ENCODE peak calls at places on chromosomes 5 and 9, in seven cellular contexts. One of them, this sample, is unnamed.

GRCh38 chr5:26121343-26121742 is 917.0 kb downstream of the CDH9 start:
- DNase-seq in BJ: no peak
- DNase-seq in left ventricle myocardium inferior: no peak
- DNase-seq in lung: no peak
- DNase-seq in effector memory CD4-positive, alpha-beta T cell: no peak
- DNase-seq in psoas muscle: no peak
- DNase-seq in prostate gland: no peak
- DNase-seq in this sample: no peak

GRCh38 chr5:133552925-133553525 is 59.3 kb downstream of the FSTL4 start:
- DNase-seq in effector memory CD4-positive, alpha-beta T cell: no peak
- DNase-seq in BJ: no peak
- DNase-seq in lung: peak; percentile 56
- DNase-seq in psoas muscle: peak; percentile 57
- DNase-seq in left ventricle myocardium inferior: no peak
- DNase-seq in prostate gland: peak; percentile 46
- DNase-seq in this sample: peak; percentile 28

GRCh38 chr5:170114271-170114670 is 8.6 kb downstream of the FOXI1 start:
- DNase-seq in left ventricle myocardium inferior: no peak
- DNase-seq in lung: no peak
- DNase-seq in effector memory CD4-positive, alpha-beta T cell: no peak
- DNase-seq in prostate gland: no peak
- DNase-seq in psoas muscle: no peak
- DNase-seq in BJ: no peak
- DNase-seq in this sample: no peak

GRCh38 chr5:141512390-141513020 is 23.6 kb downstream of the PCDHGC5 start:
- DNase-seq in effector memory CD4-positive, alpha-beta T cell: peak; percentile 66
- DNase-seq in psoas muscle: peak; percentile 90
- DNase-seq in left ventricle myocardium inferior: peak; percentile 84
- DNase-seq in BJ: no peak
- DNase-seq in lung: peak; percentile 90
- DNase-seq in prostate gland: peak; percentile 84
- DNase-seq in this sample: peak; percentile 85

GRCh38 chr5:65037845-65038815 is 269.4 kb downstream of the CWC27 start:
- DNase-seq in BJ: no peak
- DNase-seq in left ventricle myocardium inferior: no peak
- DNase-seq in effector memory CD4-positive, alpha-beta T cell: no peak
- DNase-seq in prostate gland: no peak
- DNase-seq in psoas muscle: no peak
- DNase-seq in lung: no peak
- DNase-seq in this sample: no peak

GRCh38 chr5:124612023-124612422 is 134.4 kb downstream of the ZNF608 start:
- DNase-seq in prostate gland: no peak
- DNase-seq in psoas muscle: no peak
- DNase-seq in left ventricle myocardium inferior: no peak
- DNase-seq in effector memory CD4-positive, alpha-beta T cell: no peak
- DNase-seq in lung: no peak
- DNase-seq in BJ: no peak
- DNase-seq in this sample: no peak

GRCh38 chr9:75962186-75963036 is 71.9 kb downstream of the PCSK5 start:
- DNase-seq in BJ: no peak
- DNase-seq in psoas muscle: peak; percentile 75
- DNase-seq in lung: peak; percentile 69
- DNase-seq in left ventricle myocardium inferior: peak; percentile 70
- DNase-seq in prostate gland: peak; percentile 20
- DNase-seq in effector memory CD4-positive, alpha-beta T cell: no peak
- DNase-seq in this sample: peak; percentile 31

GRCh38 chr9:16728128-16728505 is 142.4 kb downstream of the BNC2 start:
- DNase-seq in prostate gland: no peak
- DNase-seq in lung: no peak
- DNase-seq in BJ: no peak
- DNase-seq in left ventricle myocardium inferior: no peak
- DNase-seq in effector memory CD4-positive, alpha-beta T cell: no peak
- DNase-seq in psoas muscle: no peak
- DNase-seq in this sample: no peak

GRCh38 chr9:70079364-70080103 is 35.9 kb downstream of the MAMDC2 start:
- DNase-seq in effector memory CD4-positive, alpha-beta T cell: no peak
- DNase-seq in BJ: no peak
- DNase-seq in left ventricle myocardium inferior: no peak
- DNase-seq in prostate gland: no peak
- DNase-seq in lung: peak; percentile 29
- DNase-seq in psoas muscle: no peak
- DNase-seq in this sample: no peak

GRCh38 chr5:171520300-171521170 is 101.1 kb downstream of the FGF18 start:
- DNase-seq in effector memory CD4-positive, alpha-beta T cell: no peak
- DNase-seq in psoas muscle: peak; percentile 62
- DNase-seq in prostate gland: no peak
- DNase-seq in BJ: peak; percentile 9
- DNase-seq in left ventricle myocardium inferior: peak; percentile 44
- DNase-seq in lung: no peak
- DNase-seq in this sample: peak; percentile 30

GRCh38 chr5:186091-187041 is 4.9 kb upstream of the LRRC14B start:
- DNase-seq in left ventricle myocardium inferior: no peak
- DNase-seq in prostate gland: no peak
- DNase-seq in BJ: no peak
- DNase-seq in psoas muscle: no peak
- DNase-seq in lung: no peak
- DNase-seq in effector memory CD4-positive, alpha-beta T cell: no peak
- DNase-seq in this sample: no peak

GRCh38 chr9:86434039-86434726 is 80.0 kb upstream of the TUT7 start:
- DNase-seq in prostate gland: peak; percentile 13
- DNase-seq in psoas muscle: peak; percentile 60
- DNase-seq in left ventricle myocardium inferior: no peak
- DNase-seq in BJ: no peak
- DNase-seq in lung: no peak
- DNase-seq in effector memory CD4-positive, alpha-beta T cell: no peak
- DNase-seq in this sample: peak; percentile 17

GRCh38 chr9:34592895-34593601 is 3.5 kb upstream of the CNTFR start:
- DNase-seq in BJ: no peak
- DNase-seq in lung: peak; percentile 52
- DNase-seq in effector memory CD4-positive, alpha-beta T cell: no peak
- DNase-seq in psoas muscle: peak; percentile 96
- DNase-seq in left ventricle myocardium inferior: peak; percentile 81
- DNase-seq in prostate gland: peak; percentile 88
- DNase-seq in this sample: peak; percentile 58

GRCh38 chr5:124527220-124527991 is 219.0 kb downstream of the ZNF608 start:
- DNase-seq in BJ: no peak
- DNase-seq in psoas muscle: no peak
- DNase-seq in prostate gland: no peak
- DNase-seq in left ventricle myocardium inferior: no peak
- DNase-seq in lung: no peak
- DNase-seq in effector memory CD4-positive, alpha-beta T cell: no peak
- DNase-seq in this sample: no peak

GRCh38 chr9:87402537-87402936 is 95.1 kb upstream of the DAPK1 start:
- DNase-seq in effector memory CD4-positive, alpha-beta T cell: no peak
- DNase-seq in prostate gland: no peak
- DNase-seq in lung: no peak
- DNase-seq in left ventricle myocardium inferior: no peak
- DNase-seq in psoas muscle: no peak
- DNase-seq in BJ: no peak
- DNase-seq in this sample: no peak

GRCh38 chr5:175826980-175827379 is 44.4 kb upstream of the CPLX2 start:
- DNase-seq in effector memory CD4-positive, alpha-beta T cell: no peak
- DNase-seq in prostate gland: no peak
- DNase-seq in lung: no peak
- DNase-seq in psoas muscle: no peak
- DNase-seq in left ventricle myocardium inferior: no peak
- DNase-seq in BJ: no peak
- DNase-seq in this sample: no peak

GRCh38 chr5:32512916-32513315 is 68.4 kb upstream of the ZFR start:
- DNase-seq in effector memory CD4-positive, alpha-beta T cell: no peak
- DNase-seq in BJ: no peak
- DNase-seq in psoas muscle: no peak
- DNase-seq in prostate gland: no peak
- DNase-seq in lung: no peak
- DNase-seq in left ventricle myocardium inferior: no peak
- DNase-seq in this sample: no peak

GRCh38 chr5:41252036-41252435 is 38.7 kb upstream of the C6 start:
- DNase-seq in prostate gland: no peak
- DNase-seq in effector memory CD4-positive, alpha-beta T cell: no peak
- DNase-seq in psoas muscle: no peak
- DNase-seq in BJ: no peak
- DNase-seq in lung: no peak
- DNase-seq in left ventricle myocardium inferior: no peak
- DNase-seq in this sample: no peak

DNA sequence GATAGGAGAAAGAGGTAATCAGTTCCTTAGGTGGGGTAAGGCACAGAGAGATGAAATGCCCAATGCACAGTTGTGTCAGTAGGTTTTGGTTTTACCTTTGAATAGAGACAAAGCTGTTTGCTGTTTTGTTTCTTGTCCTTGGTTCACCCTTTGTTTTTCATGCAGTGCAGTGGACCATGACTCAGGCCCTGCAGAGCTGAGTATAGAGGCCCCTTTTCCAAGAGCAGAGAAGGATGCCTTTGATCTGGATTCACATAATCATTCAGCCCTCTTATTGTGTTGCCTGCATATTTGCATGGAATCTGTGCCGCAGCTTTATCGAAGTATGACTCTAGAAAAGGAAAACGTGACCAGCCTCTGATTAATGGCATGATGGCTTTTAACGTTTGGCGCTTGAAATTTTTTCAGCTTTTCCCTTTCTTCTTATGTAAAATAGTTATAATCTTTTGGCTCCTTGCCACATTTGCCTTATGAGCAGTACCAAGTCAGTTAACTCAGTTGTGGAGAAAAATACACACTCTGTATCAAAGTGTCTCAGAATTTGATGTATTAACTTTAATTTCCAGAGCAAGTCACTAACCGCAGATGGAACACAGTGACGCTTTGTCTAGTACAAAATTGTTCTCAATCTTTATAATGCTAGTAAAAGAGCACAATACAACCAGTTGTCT is 197.6 kb downstream of the KDM4C start:
- DNase-seq in BJ: no peak
- DNase-seq in effector memory CD4-positive, alpha-beta T cell: no peak
- DNase-seq in left ventricle myocardium inferior: no peak
- DNase-seq in psoas muscle: no peak
- DNase-seq in lung: no peak
- DNase-seq in prostate gland: no peak
- DNase-seq in this sample: no peak
- H3K4me3 ChIP-seq in BJ: no peak overlapping the region
- H3K4me3 ChIP-seq in effector memory CD4-positive, alpha-beta T cell: no peak overlapping the region
- H3K4me3 ChIP-seq in left ventricle myocardium inferior: no peak overlapping the region
- H3K4me3 ChIP-seq in psoas muscle: no peak overlapping the region
- H3K4me3 ChIP-seq in lung: no peak overlapping the region
- H3K4me3 ChIP-seq in prostate gland: no peak overlapping the region
- H3K4me3 ChIP-seq in this sample: no peak overlapping the region

GRCh38 chr5:43008369-43009158 is 31.6 kb downstream of the ANXA2R start:
- DNase-seq in lung: peak; percentile 85
- DNase-seq in effector memory CD4-positive, alpha-beta T cell: peak; percentile 82
- DNase-seq in left ventricle myocardium inferior: peak; percentile 84
- DNase-seq in psoas muscle: peak; percentile 93
- DNase-seq in prostate gland: peak; percentile 88
- DNase-seq in BJ: no peak
- DNase-seq in this sample: peak; percentile 92

GRCh38 chr5:43010956-43011355 is 29.2 kb downstream of the ANXA2R start:
- DNase-seq in left ventricle myocardium inferior: no peak
- DNase-seq in BJ: no peak
- DNase-seq in psoas muscle: no peak
- DNase-seq in effector memory CD4-positive, alpha-beta T cell: no peak
- DNase-seq in prostate gland: no peak
- DNase-seq in lung: no peak
- DNase-seq in this sample: no peak

GRCh38 chr5:43007911-43008368 is 32.2 kb downstream of the ANXA2R start:
- DNase-seq in BJ: no peak
- DNase-seq in lung: peak; percentile 76
- DNase-seq in effector memory CD4-positive, alpha-beta T cell: peak; percentile 77
- DNase-seq in prostate gland: peak; percentile 51
- DNase-seq in left ventricle myocardium inferior: peak; percentile 69
- DNase-seq in psoas muscle: peak; percentile 79
- DNase-seq in this sample: peak; percentile 67

GRCh38 chr5:43006411-43007202 is 33.5 kb downstream of the ANXA2R start:
- DNase-seq in psoas muscle: no peak
- DNase-seq in prostate gland: no peak
- DNase-seq in left ventricle myocardium inferior: no peak
- DNase-seq in lung: no peak
- DNase-seq in effector memory CD4-positive, alpha-beta T cell: no peak
- DNase-seq in BJ: no peak
- DNase-seq in this sample: no peak

DNA sequence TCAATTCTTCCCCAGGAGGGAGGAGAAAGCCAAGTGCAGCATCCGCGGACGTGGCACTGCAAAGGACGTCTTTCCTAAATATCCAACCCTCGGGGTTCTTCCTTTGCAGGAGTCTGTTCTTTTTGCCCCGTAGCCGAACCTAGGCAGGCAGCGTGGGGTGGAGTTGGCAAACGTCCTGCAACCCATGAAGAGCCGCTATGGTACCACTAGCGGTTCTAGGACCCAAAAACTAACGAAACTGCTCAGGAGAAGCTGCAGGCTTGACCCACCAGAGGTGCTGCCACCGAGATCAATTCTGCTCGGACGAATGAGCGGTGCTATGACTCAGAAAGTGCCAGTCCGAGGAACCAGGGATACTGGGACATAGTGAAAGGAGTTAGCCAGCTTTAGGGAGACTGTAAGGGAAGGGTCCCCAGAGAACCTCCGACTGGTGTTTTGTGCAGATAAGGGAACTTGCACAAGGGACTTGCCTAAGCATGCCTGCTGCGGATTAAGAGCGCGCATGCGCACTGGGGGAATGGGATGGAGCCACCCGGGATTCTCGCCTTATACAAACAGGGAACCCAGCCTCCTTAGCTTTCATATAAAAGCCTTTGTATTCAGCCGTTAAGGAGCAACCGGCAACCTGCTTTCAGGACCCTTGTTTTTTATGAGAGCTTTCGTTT is 32.7 kb downstream of the ANXA2R start:
- DNase-seq in effector memory CD4-positive, alpha-beta T cell: peak; percentile 57
- DNase-seq in psoas muscle: peak; percentile 89
- DNase-seq in left ventricle myocardium inferior: peak; percentile 85
- DNase-seq in prostate gland: peak; percentile 89
- DNase-seq in lung: peak; percentile 85
- DNase-seq in BJ: no peak
- DNase-seq in this sample: peak; percentile 79
- H3K4me3 ChIP-seq in effector memory CD4-positive, alpha-beta T cell: peak overlapping the region; percentile 59
- H3K4me3 ChIP-seq in psoas muscle: peak overlapping the region; percentile 74
- H3K4me3 ChIP-seq in left ventricle myocardium inferior: peak overlapping the region; percentile 65
- H3K4me3 ChIP-seq in prostate gland: peak overlapping the region; percentile 42
- H3K4me3 ChIP-seq in lung: peak overlapping the region; percentile 32
- H3K4me3 ChIP-seq in BJ: peak overlapping the region; percentile 30
- H3K4me3 ChIP-seq in this sample: peak overlapping the region; percentile 62

GRCh38 chr5:134813407-134813806 is 32.4 kb upstream of the C5orf24 start:
- DNase-seq in lung: no peak
- DNase-seq in left ventricle myocardium inferior: no peak
- DNase-seq in psoas muscle: no peak
- DNase-seq in BJ: no peak
- DNase-seq in effector memory CD4-positive, alpha-beta T cell: no peak
- DNase-seq in prostate gland: no peak
- DNase-seq in this sample: no peak
- H3K4me3 ChIP-seq in lung: no peak overlapping the region
- H3K4me3 ChIP-seq in left ventricle myocardium inferior: no peak overlapping the region
- H3K4me3 ChIP-seq in psoas muscle: no peak overlapping the region
- H3K4me3 ChIP-seq in BJ: no peak overlapping the region
- H3K4me3 ChIP-seq in effector memory CD4-positive, alpha-beta T cell: no peak overlapping the region
- H3K4me3 ChIP-seq in prostate gland: no peak overlapping the region
- H3K4me3 ChIP-seq in this sample: no peak overlapping the region

DNA sequence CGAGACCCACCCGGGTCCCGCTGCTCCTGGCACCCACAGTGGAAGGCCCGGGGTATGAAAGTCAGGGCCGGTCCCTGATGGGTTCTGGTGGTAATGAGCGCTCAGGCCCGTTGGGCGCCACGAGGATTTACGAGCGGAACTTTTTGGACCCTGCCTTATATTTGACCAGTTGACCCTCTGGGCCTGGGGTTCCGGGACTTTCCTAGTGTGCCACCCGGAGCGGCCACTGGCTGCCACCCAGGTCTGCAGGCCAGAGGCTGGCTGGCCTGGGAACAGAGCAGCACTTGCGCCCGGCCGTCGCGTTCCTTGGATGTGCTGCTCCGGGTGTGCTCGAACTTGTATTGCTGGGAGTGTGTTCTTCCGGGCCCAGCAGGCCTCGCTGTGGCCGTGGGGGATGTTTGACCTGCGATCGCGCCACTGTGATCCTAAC is 1.0 kb downstream of the F2RL1 start:
- DNase-seq in prostate gland: peak; percentile 6
- DNase-seq in lung: no peak
- DNase-seq in BJ: no peak
- DNase-seq in effector memory CD4-positive, alpha-beta T cell: no peak
- DNase-seq in psoas muscle: no peak
- DNase-seq in left ventricle myocardium inferior: peak; percentile 18
- DNase-seq in this sample: peak; percentile 22
- H3K4me3 ChIP-seq in prostate gland: peak overlapping the region; percentile 52
- H3K4me3 ChIP-seq in lung: peak overlapping the region; percentile 53
- H3K4me3 ChIP-seq in BJ: peak overlapping the region; percentile 57
- H3K4me3 ChIP-seq in effector memory CD4-positive, alpha-beta T cell: peak overlapping the region; percentile 83
- H3K4me3 ChIP-seq in psoas muscle: peak overlapping the region; percentile 63
- H3K4me3 ChIP-seq in left ventricle myocardium inferior: peak overlapping the region; percentile 74
- H3K4me3 ChIP-seq in this sample: peak overlapping the region; percentile 76